ENCODE peak calls at places on chromosomes 13 and 19, in six cellular contexts. V, X, O, H, G and C are unnamed samples.

GRCh38 chr13:94620286-94620896 is 18.7 kb downstream of the GPR180 start:
- DNase-seq in O (peak), H (peak), V (peak), X (peak), G (peak), C (peak)

GRCh38 chr19:39423258-39424086 is 11.0 kb downstream of the PLEKHG2 start:
- DNase-seq in H (no peak), G (no peak), O (no peak), X (no peak), V (no peak), C (no peak)

GRCh38 chr19:44808463-44809371 is at the start of gene BCAM:
- DNase-seq in O (peak), V (peak), G (no peak), X (no peak), H (peak), C (peak)

GRCh38 chr19:57249329-57249728 is 8.9 kb downstream of the ZNF805 start:
- DNase-seq in H (no peak), O (no peak), V (no peak), X (no peak), G (no peak), C (no peak)

GRCh38 chr19:38721977-38722773 is 22.1 kb downstream of the CAPN12 start:
- DNase-seq in H (no peak), O (no peak), V (peak), G (no peak), X (no peak), C (peak)

GRCh38 chr19:48962029-48962848 is 2.9 kb upstream of the FTL start:
- DNase-seq in O (no peak), V (peak), G (peak), H (no peak), X (no peak), C (peak)

GRCh38 chr13:66558511-66558910 is 671.6 kb downstream of the PCDH9 start:
- DNase-seq in V (peak), X (no peak), H (peak), G (no peak), O (no peak), C (peak)

GRCh38 chr19:18416778-18417249 is 2.4 kb upstream of the SSBP4 start:
- DNase-seq in O (peak), H (peak), G (peak), V (peak), X (peak), C (peak)

GRCh38 chr19:10537668-10538067 is 6.0 kb upstream of the ATG4D start:
- DNase-seq in H (no peak), X (no peak), G (no peak), V (no peak), O (no peak), C (no peak)

GRCh38 chr13:41674246-41674645 is 216.9 kb downstream of the RGCC start:
- DNase-seq in H (no peak), X (no peak), V (no peak), G (no peak), O (no peak), C (no peak)

GRCh38 chr13:64488731-64489130 is 2741.4 kb downstream of the PCDH9 start:
- DNase-seq in X (no peak), O (no peak), H (no peak), G (no peak), V (no peak), C (peak)

GRCh38 chr13:114047358-114047881 is 73.5 kb upstream of the C13orf46 start:
- DNase-seq in X (peak), O (peak), H (no peak), V (no peak), G (no peak), C (no peak)

GRCh38 chr19:10516671-10517286 is 468 bp downstream of the S1PR5 start:
- DNase-seq in X (no peak), H (no peak), O (no peak), G (no peak), V (no peak), C (no peak)

GRCh38 chr19:45231891-45232290 is 13.3 kb downstream of the EXOC3L2 start:
- DNase-seq in V (no peak), G (no peak), O (no peak), X (no peak), H (no peak), C (no peak)

GRCh38 chr13:81058211-81058915 is 717.4 kb upstream of the SPRY2 start:
- DNase-seq in H (no peak), G (no peak), V (peak), X (no peak), O (no peak), C (no peak)

GRCh38 chr13:113216165-113217056 is 7.0 kb downstream of the CUL4A start:
- DNase-seq in O (peak), X (no peak), H (peak), V (peak), G (no peak), C (peak)